ENCODE peak calls at places on chromosomes 4 and X, in five cellular contexts. N is transverse colon, R is suprapubic skin, Y is stomach, Z is K562. T is an unnamed sample.
A peak's percentile ranks its signal among the peaks of the same experiment; 100 is the strongest.

GRCh38 chrX:51148848-51149247 is 183.8 kb upstream of the NUDT10 start:
- DNase-seq in N (no peak), R (no peak), Y (no peak), Z (no peak), T (peak; percentile 13)

GRCh38 chr4:119750771-119751170 is 122.2 kb upstream of the PDE5A start:
- DNase-seq in Z (no peak), R (no peak), N (no peak), Y (no peak), T (no peak)

GRCh38 chr4:139555073-139555704 is 830 bp downstream of the SETD7 start:
- DNase-seq in R (peak; percentile 94), Y (peak; percentile 86), N (peak; percentile 89), Z (peak; percentile 49), T (peak; percentile 93)

GRCh38 chr4:127126718-127127117 is 506.0 kb upstream of the INTU start:
- DNase-seq in R (no peak), N (no peak), Y (no peak), Z (no peak), T (no peak)

GRCh38 chrX:130110379-130111219 is at the start of gene ELF4:
- DNase-seq in Z (peak; percentile 78), R (no peak), Y (peak; percentile 66), N (peak; percentile 65), T (no peak)

GRCh38 chrX:119981286-119982070 is 37.9 kb upstream of the NKAP start:
- DNase-seq in N (no peak), Y (no peak), Z (no peak), R (no peak), T (no peak)

GRCh38 chr4:1604706-1605205 is 79.4 kb downstream of the FAM53A start:
- DNase-seq in N (peak; percentile 22), Y (peak; percentile 58), R (no peak), Z (no peak), T (peak; percentile 48)

GRCh38 chr4:167025651-167026050 is 208.6 kb downstream of the SPOCK3 start:
- DNase-seq in N (no peak), R (no peak), Z (no peak), Y (no peak), T (no peak)

GRCh38 chrX:9312922-9313867 is 151.7 kb upstream of the TBL1X start:
- DNase-seq in R (no peak), Z (peak; percentile 65), N (peak; percentile 67), Y (peak; percentile 66), T (no peak)

GRCh38 chr4:153970169-153970568 is 181.3 kb upstream of the SFRP2 start:
- DNase-seq in Z (no peak), Y (no peak), R (no peak), N (no peak), T (no peak)

GRCh38 chrX:1537031-1537715 is at the start of gene P2RY8:
- DNase-seq in Z (no peak), N (peak; percentile 74), Y (peak; percentile 63), R (peak; percentile 79), T (no peak)

GRCh38 chrX:109922183-109922582 is 80.7 kb upstream of the TMEM164 start:
- DNase-seq in R (no peak), Y (no peak), N (no peak), Z (no peak), T (no peak)

GRCh38 chr4:24521544-24521943 is 62.8 kb downstream of the DHX15 start:
- DNase-seq in Z (no peak), R (no peak), N (no peak), Y (no peak), T (no peak)

GRCh38 chr4:80963051-80963450 is 67.5 kb upstream of the BMP3 start:
- DNase-seq in Y (no peak), N (no peak), R (no peak), Z (no peak), T (no peak)

GRCh38 chr4:179989975-179990374 is 2253.2 kb upstream of the TENM3 start:
- DNase-seq in R (no peak), Z (no peak), N (no peak), Y (no peak), T (no peak)

GRCh38 chr4:53914313-53915016 is 149.9 kb downstream of the CHIC2 start:
- DNase-seq in Z (no peak), Y (peak; percentile 34), R (no peak), N (no peak), T (no peak)

GRCh38 chrX:111515298-111515697 is 3.9 kb downstream of the SERTM2 start:
- DNase-seq in N (no peak), Z (no peak), R (no peak), Y (no peak), T (no peak)

GRCh38 chrX:111506826-111507225 is 4.6 kb upstream of the SERTM2 start:
- DNase-seq in Z (no peak), N (no peak), Y (no peak), R (no peak), T (no peak)

GRCh38 chrX:111505783-111506182 is 5.7 kb upstream of the SERTM2 start:
- DNase-seq in Y (no peak), Z (no peak), N (no peak), R (no peak), T (no peak)

GRCh38 chrX:111507931-111508330 is 3.5 kb upstream of the SERTM2 start:
- DNase-seq in R (no peak), Y (no peak), N (no peak), Z (no peak), T (no peak)

DNA sequence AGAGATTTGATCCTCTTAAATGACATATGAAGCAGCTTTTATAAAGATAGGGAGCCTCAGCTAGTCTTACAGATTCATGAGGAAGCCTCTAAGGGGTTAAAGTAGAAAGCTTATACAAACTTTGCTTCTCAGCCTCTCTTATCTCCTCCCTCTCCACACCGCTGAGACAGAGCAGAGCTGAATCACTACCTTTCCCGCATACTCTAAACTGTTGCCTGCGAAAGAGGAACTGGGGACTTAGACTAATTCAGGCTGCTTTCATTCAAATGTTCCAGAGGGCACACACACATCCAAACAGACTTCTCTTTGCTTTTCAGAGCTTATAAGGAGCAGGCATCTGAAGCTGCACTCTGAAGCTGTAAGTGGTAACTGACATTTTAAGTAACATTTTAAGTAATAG is at the start of gene SERTM2:
- DNase-seq in R (no peak), Y (no peak), Z (no peak), N (no peak), T (no peak)
- TF ChIP-seq CTCF in R (no peak), Y (no peak), Z (no peak), N (no peak), T (no peak)

GRCh38 chrX:153477039-153477438 is 6.7 kb upstream of the HAUS7 start:
- DNase-seq in Z (no peak), R (no peak), N (no peak), Y (no peak), T (no peak)
- TF ChIP-seq POLR2AphosphoS5 in Z (no peak), R (no peak), N (no peak), Y (no peak), T (no peak)

DNA sequence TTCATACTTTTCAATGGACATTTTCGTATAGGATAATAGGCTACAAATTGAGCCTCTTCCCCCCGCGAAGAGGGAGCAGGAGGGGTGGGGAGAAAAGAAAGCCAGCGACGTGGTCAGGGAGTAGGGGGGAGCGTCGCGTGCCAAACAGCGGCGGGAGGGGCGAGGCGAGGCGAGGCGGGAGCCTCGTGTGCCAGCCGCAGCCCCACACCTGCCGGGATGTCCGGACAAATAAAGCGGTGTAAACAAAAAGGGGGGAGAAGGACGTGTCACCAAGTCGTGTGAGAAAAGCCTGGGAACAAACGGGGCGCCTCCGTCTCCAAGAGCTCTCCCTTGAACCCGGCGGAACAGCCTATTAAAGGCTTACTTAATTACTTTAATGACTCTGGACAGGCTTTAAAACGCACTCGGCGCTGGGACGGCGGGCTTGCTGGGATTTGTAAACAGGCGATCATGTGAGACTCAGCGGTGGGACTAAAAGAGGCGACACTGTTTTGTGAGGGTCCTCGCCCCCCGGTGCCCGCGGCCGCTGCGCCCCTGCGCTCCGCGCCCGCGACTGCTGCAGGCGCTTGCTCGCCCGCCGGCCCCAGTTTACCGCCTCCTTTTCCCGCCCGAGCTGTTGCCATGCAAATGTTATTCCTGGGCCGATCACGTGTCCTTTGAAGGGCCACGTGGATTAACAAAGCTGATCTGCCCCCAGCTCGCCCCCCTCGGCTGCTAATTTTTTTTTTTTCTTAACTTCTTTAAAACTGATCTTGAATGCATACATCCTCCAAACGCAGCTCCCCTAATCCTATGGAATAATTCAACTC is at the start of gene HELT:
- DNase-seq in R (no peak), Y (no peak), N (no peak), Z (no peak), T (no peak)
- H3K4me1 ChIP-seq in R (peaks cover 49% of the 10 kb centered on the region), Y (peaks cover 55% of the 10 kb centered on the region), N (peaks cover 15% of the 10 kb centered on the region), Z (no peaks in the 10 kb centered on the region), T (peaks cover 6% of the 10 kb centered on the region)

GRCh38 chr4:122450847-122451246 is 5.7 kb downstream of the IL2 start:
- DNase-seq in Z (no peak), R (no peak), Y (no peak), N (no peak), T (no peak)
- TF ChIP-seq CTCF in Z (peak; percentile 69), R (no peak), Y (no peak), N (no peak), T (no peak)

GRCh38 chrX:107675823-107676555 is 47.7 kb downstream of the PRPS1 start:
- DNase-seq in N (no peak), Y (no peak), Z (no peak), R (no peak), T (peak; percentile 42)
- TF ChIP-seq POLR2AphosphoS5 in N (peak; percentile 63), Y (peak; percentile 65), Z (no peak), R (peak; percentile 9), T (peak; percentile 52)

T was measured in prostate gland.